ENCODE peak calls at places on chromosomes 11 and 22, in nine cellular contexts. P is lung, Q is cardiac fibroblast, O is choroid plexus epithelial cell, Z is coronary artery, G is Calu3, T is lower lobe of right lung, X is RWPE1, C is fibroblast of villous mesenchyme. E is an unnamed sample.

GRCh38 chr22:41447435-41448188 is 1.0 kb upstream of the TOB2 start:
- DNase-seq in P (peak), Q (peak), O (peak), Z (peak), G (peak), T (peak), X (no peak), C (peak), E (peak)

GRCh38 chr22:43114958-43115357 is 4.4 kb downstream of the BIK start:
- DNase-seq in P (no peak), Q (no peak), O (no peak), Z (no peak), G (peak), T (no peak), X (no peak), C (no peak), E (no peak)

GRCh38 chr11:74069146-74070046 is 60.5 kb upstream of the UCP3 start:
- DNase-seq in P (peak), Q (no peak), O (peak), Z (no peak), G (peak), T (no peak), X (no peak), C (no peak), E (peak)

GRCh38 chr11:93196816-93197382 is 892 bp downstream of the SLC36A4 start:
- DNase-seq in P (no peak), Q (no peak), O (peak), Z (no peak), G (no peak), T (no peak), X (peak), C (no peak), E (no peak)

GRCh38 chr22:44532466-44533025 is 34.5 kb upstream of the RTL6 start:
- DNase-seq in P (no peak), Q (no peak), O (no peak), Z (peak), G (no peak), T (no peak), X (no peak), C (no peak), E (no peak)

GRCh38 chr11:47923667-47924066 is 56.7 kb upstream of the PTPRJ start:
- DNase-seq in P (peak), Q (peak), O (peak), Z (no peak), G (no peak), T (peak), X (no peak), C (peak), E (no peak)

GRCh38 chr11:108286956-108287355 is 64.1 kb downstream of the ATM start:
- DNase-seq in P (no peak), Q (no peak), O (no peak), Z (no peak), G (no peak), T (no peak), X (no peak), C (no peak), E (no peak)

GRCh38 chr11:57499413-57499982 is 16.0 kb downstream of the SLC43A1 start:
- DNase-seq in P (peak), Q (peak), O (peak), Z (peak), G (peak), T (peak), X (peak), C (peak), E (peak)

GRCh38 chr11:66268953-66269906 is 791 bp downstream of the RAB1B start:
- DNase-seq in P (no peak), Q (peak), O (peak), Z (no peak), G (peak), T (no peak), X (peak), C (peak), E (peak)

GRCh38 chr11:75667268-75667830 is 1.5 kb downstream of the MAP6 start:
- DNase-seq in P (peak), Q (no peak), O (no peak), Z (no peak), G (peak), T (peak), X (peak), C (no peak), E (peak)

GRCh38 chr11:2302280-2302843 is 549 bp downstream of the TSPAN32 start:
- DNase-seq in P (peak), Q (no peak), O (no peak), Z (peak), G (no peak), T (peak), X (no peak), C (no peak), E (no peak)

GRCh38 chr11:112113539-112114457 is 27.1 kb downstream of the SDHD start:
- DNase-seq in P (no peak), Q (peak), O (peak), Z (no peak), G (no peak), T (no peak), X (peak), C (peak), E (peak)

GRCh38 chr11:119847836-119848235 is 118.8 kb upstream of the NECTIN1 start:
- DNase-seq in P (no peak), Q (no peak), O (no peak), Z (no peak), G (no peak), T (no peak), X (no peak), C (no peak), E (no peak)

GRCh38 chr11:66986178-66986545 is 11.1 kb downstream of the C11orf86 start:
- DNase-seq in P (no peak), Q (no peak), O (no peak), Z (no peak), G (no peak), T (no peak), X (peak), C (no peak), E (no peak)

GRCh38 chr11:115924744-115925567 is 420.7 kb upstream of the CADM1 start:
- DNase-seq in P (no peak), Q (no peak), O (no peak), Z (no peak), G (no peak), T (no peak), X (no peak), C (no peak), E (no peak)

GRCh38 chr11:304915-305833 is 2.4 kb upstream of the IFITM2 start:
- DNase-seq in P (no peak), Q (peak), O (peak), Z (no peak), G (peak), T (peak), X (peak), C (peak), E (no peak)

GRCh38 chr22:37043214-37043827 is 8.2 kb upstream of the KCTD17 start:
- DNase-seq in P (no peak), Q (no peak), O (no peak), Z (no peak), G (no peak), T (no peak), X (no peak), C (no peak), E (no peak)

GRCh38 chr11:1040428-1041148 is 4.1 kb upstream of the MUC6 start:
- DNase-seq in P (no peak), Q (peak), O (no peak), Z (no peak), G (peak), T (no peak), X (no peak), C (peak), E (peak)

GRCh38 chr11:122491486-122491885 is 164.0 kb upstream of the UBASH3B start:
- DNase-seq in P (no peak), Q (peak), O (peak), Z (no peak), G (no peak), T (no peak), X (peak), C (peak), E (no peak)

GRCh38 chr11:102177974-102178631 is 67.9 kb downstream of the YAP1 start:
- DNase-seq in P (no peak), Q (peak), O (peak), Z (no peak), G (peak), T (no peak), X (peak), C (peak), E (peak)

GRCh38 chr22:24208012-24208749 is 26.9 kb downstream of the SUSD2 start:
- DNase-seq in P (peak), Q (peak), O (peak), Z (no peak), G (peak), T (no peak), X (peak), C (peak), E (peak)

GRCh38 chr11:57529012-57529411 is 1.5 kb downstream of the TIMM10 start:
- DNase-seq in P (no peak), Q (no peak), O (no peak), Z (no peak), G (no peak), T (no peak), X (no peak), C (no peak), E (no peak)

GRCh38 chr11:83157755-83158473 is 983 bp downstream of the PCF11 start:
- DNase-seq in P (peak), Q (peak), O (peak), Z (peak), G (peak), T (peak), X (peak), C (peak), E (peak)

GRCh38 chr22:41256898-41257260 is 16.1 kb upstream of the CHADL start:
- DNase-seq in P (no peak), Q (peak), O (peak), Z (no peak), G (no peak), T (no peak), X (no peak), C (peak), E (peak)

GRCh38 chr22:41352058-41352457 is 29.7 kb upstream of the TEF start:
- DNase-seq in P (no peak), Q (peak), O (peak), Z (no peak), G (no peak), T (no peak), X (no peak), C (peak), E (peak)

GRCh38 chr11:8636127-8636526 is 42.1 kb upstream of the STK33 start:
- DNase-seq in P (no peak), Q (no peak), O (no peak), Z (no peak), G (no peak), T (no peak), X (no peak), C (no peak), E (no peak)

GRCh38 chr11:8639655-8640054 is 42.8 kb downstream of the TRIM66 start:
- DNase-seq in P (no peak), Q (no peak), O (no peak), Z (no peak), G (no peak), T (no peak), X (no peak), C (no peak), E (no peak)

GRCh38 chr11:8640305-8640932 is 42.0 kb downstream of the TRIM66 start:
- DNase-seq in P (no peak), Q (no peak), O (peak), Z (no peak), G (no peak), T (no peak), X (no peak), C (no peak), E (no peak)

GRCh38 chr11:8641332-8641731 is 41.1 kb downstream of the TRIM66 start:
- DNase-seq in P (no peak), Q (no peak), O (no peak), Z (no peak), G (no peak), T (no peak), X (no peak), C (no peak), E (no peak)

DNA sequence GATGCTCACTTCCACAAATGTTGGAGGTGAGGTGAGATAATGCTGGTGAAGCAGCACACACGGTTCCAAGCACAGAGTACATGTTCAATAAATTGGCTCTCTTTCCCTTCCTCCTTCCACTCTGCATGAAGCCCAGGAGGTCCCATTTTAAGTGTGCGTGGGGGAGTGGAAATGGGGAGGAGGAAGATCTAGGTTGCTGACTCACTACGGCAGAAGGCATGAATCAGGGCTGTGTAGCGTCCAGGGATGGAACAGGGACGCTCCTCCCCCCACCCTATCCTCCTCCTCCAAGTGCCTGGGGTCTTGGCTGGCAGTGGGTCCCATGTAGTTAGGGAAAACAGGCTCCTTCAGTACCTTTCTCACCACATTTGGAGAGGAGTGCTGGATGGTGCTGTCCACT is 44.2 kb downstream of the TRIM66 start:
- DNase-seq in P (no peak), Q (peak), O (peak), Z (no peak), G (no peak), T (no peak), X (no peak), C (peak), E (no peak)
- TF ChIP-seq CTCF in P (no peak), Q (no peak), O (no peak), Z (no peak), G (no peak), T (no peak), X (no peak), C (no peak), E (no peak)

GRCh38 chr11:61362542-61362875 is 335 bp downstream of the TMEM138 start:
- DNase-seq in P (no peak), Q (peak), O (peak), Z (peak), G (peak), T (no peak), X (peak), C (peak), E (peak)
- TF ChIP-seq CTCF in P (no peak), Q (no peak), O (no peak), Z (no peak), G (no peak), T (no peak), X (no peak), C (no peak), E (no peak)

GRCh38 chr11:64227405-64227956 is 1.4 kb downstream of the NUDT22 start:
- DNase-seq in P (no peak), Q (peak), O (no peak), Z (no peak), G (no peak), T (no peak), X (no peak), C (no peak), E (no peak)

GRCh38 chr11:64226507-64227051 is 505 bp downstream of the NUDT22 start:
- DNase-seq in P (no peak), Q (no peak), O (no peak), Z (peak), G (peak), T (peak), X (no peak), C (no peak), E (peak)

GRCh38 chr11:64224891-64225607 is 937 bp downstream of the TRPT1 start:
- DNase-seq in P (no peak), Q (no peak), O (no peak), Z (peak), G (no peak), T (no peak), X (no peak), C (no peak), E (no peak)

GRCh38 chr11:64224151-64224890 is 1.7 kb downstream of the TRPT1 start:
- DNase-seq in P (no peak), Q (no peak), O (no peak), Z (peak), G (no peak), T (no peak), X (peak), C (no peak), E (peak)

GRCh38 chr11:64225608-64226506 is at the start of the genes NUDT22 and TRPT1:
- DNase-seq in P (peak), Q (peak), O (peak), Z (peak), G (peak), T (peak), X (peak), C (peak), E (peak)
- TF ChIP-seq CTCF in P (no peak), Q (peak), O (peak), Z (no peak), G (peak), T (no peak), X (no peak), C (peak), E (peak)

GRCh38 chr22:31952094-31952401 is 7.7 kb downstream of the YWHAH start:
- DNase-seq in P (no peak), Q (no peak), O (peak), Z (no peak), G (no peak), T (no peak), X (no peak), C (no peak), E (no peak)
- TF ChIP-seq CTCF in P (no peak), Q (no peak), O (peak), Z (no peak), G (no peak), T (no peak), X (no peak), C (peak), E (no peak)

DNA sequence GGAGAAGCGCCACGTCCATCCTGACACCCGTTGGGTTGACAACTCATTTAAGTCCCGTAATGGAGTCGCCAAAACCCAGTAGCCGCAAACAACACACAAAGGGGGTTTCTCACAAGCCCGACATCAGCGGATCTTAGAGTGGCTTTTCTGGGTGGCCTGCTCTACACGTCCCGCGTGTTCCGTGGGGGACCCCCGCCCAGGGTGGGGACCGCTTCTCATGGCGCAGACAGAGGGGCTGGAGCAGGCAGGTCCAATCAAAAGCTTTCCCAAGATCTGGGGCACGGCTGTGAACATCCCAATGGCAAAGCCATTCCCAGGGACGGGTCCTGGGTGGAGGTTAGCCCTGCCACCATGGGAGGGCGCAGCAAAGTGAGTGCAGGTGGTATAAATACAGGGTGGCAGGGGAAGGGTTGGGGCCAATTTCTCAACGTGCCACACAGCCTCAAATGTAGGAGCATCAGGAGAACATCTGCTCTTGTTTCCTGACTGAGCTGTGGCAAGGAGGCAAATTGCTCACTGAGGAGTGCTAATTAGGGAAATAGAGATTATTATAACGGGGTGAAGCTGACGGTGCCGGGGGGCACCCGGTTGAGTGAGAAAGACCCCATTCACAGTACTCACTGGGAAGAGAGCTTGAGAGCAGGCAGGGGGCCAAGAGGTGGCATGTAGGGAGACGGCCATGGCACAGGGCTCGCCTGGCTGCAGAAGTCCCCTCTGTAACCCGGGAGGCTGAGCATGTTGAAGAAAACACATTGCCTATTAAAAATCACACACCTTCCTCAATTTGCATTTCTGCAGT is 1447.2 kb downstream of the TBC1D22A start:
- DNase-seq in P (peak), Q (no peak), O (no peak), Z (no peak), G (no peak), T (no peak), X (no peak), C (no peak), E (no peak)
- TF ChIP-seq CTCF in P (no peak), Q (no peak), O (no peak), Z (no peak), G (no peak), T (no peak), X (no peak), C (no peak), E (no peak)

GRCh38 chr22:49929553-49929979 is 11.1 kb downstream of the CRELD2 start:
- DNase-seq in P (peak), Q (peak), O (peak), Z (no peak), G (peak), T (peak), X (peak), C (peak), E (no peak)
- TF ChIP-seq CTCF in P (peak), Q (no peak), O (peak), Z (peak), G (peak), T (peak), X (peak), C (peak), E (peak)

GRCh38 chr11:33718441-33718840 is 17.8 kb downstream of the CD59 start:
- DNase-seq in P (no peak), Q (no peak), O (no peak), Z (no peak), G (no peak), T (no peak), X (no peak), C (no peak), E (no peak)
- TF ChIP-seq CTCF in P (no peak), Q (no peak), O (no peak), Z (no peak), G (no peak), T (no peak), X (no peak), C (no peak), E (no peak)

E was measured in PC-9.